ENCODE peak calls at places on chromosomes 2 and 18, in seven cellular contexts. F is transverse colon, O is breast epithelium, Z is kidney, G is left ventricle myocardium inferior, S is fibroblast of the aortic adventitia, D is IMR-90. Q is an unnamed sample.

GRCh38 chr2:28515176-28515751 is 19.4 kb downstream of the PLB1 start:
- DNase-seq in F (no peak), O (no peak), Z (no peak), G (no peak), S (no peak), D (no peak), Q (peak)

GRCh38 chr18:34493566-34494358 is 216.3 kb upstream of the DTNA start:
- DNase-seq in F (no peak), O (peak), Z (peak), G (peak), S (no peak), D (no peak), Q (no peak)

GRCh38 chr18:78649421-78649820 is 330.2 kb upstream of the SALL3 start:
- DNase-seq in F (no peak), O (no peak), Z (no peak), G (no peak), S (no peak), D (no peak), Q (no peak)

GRCh38 chr2:238525990-238526389 is 99.3 kb downstream of the ASB1 start:
- DNase-seq in F (no peak), O (no peak), Z (no peak), G (no peak), S (no peak), D (no peak), Q (no peak)

GRCh38 chr2:24471662-24472061 is 19.4 kb upstream of the NCOA1 start:
- DNase-seq in F (no peak), O (no peak), Z (no peak), G (no peak), S (no peak), D (no peak), Q (no peak)

GRCh38 chr2:240949791-240950705 is 43.9 kb downstream of the CROCC2 start:
- DNase-seq in F (peak), O (peak), Z (no peak), G (peak), S (no peak), D (no peak), Q (no peak)

GRCh38 chr18:35143615-35144596 is 96.9 kb upstream of the ZNF397 start:
- DNase-seq in F (peak), O (no peak), Z (no peak), G (no peak), S (peak), D (peak), Q (peak)

GRCh38 chr2:238846503-238847431 is 1.1 kb upstream of the TWIST2 start:
- DNase-seq in F (no peak), O (no peak), Z (peak), G (no peak), S (peak), D (no peak), Q (peak)

GRCh38 chr2:240236217-240237111 is 96.0 kb upstream of the OTOS start:
- DNase-seq in F (no peak), O (peak), Z (peak), G (peak), S (no peak), D (no peak), Q (no peak)

GRCh38 chr2:173651891-173652290 is 297.2 kb downstream of the CDCA7 start:
- DNase-seq in F (no peak), O (no peak), Z (no peak), G (no peak), S (no peak), D (no peak), Q (no peak)

GRCh38 chr2:176412136-176412535 is 142.9 kb downstream of the MTX2 start:
- DNase-seq in F (no peak), O (no peak), Z (no peak), G (no peak), S (no peak), D (no peak), Q (no peak)

GRCh38 chr18:1047406-1047805 is 142.7 kb downstream of the ADCYAP1 start:
- DNase-seq in F (no peak), O (no peak), Z (no peak), G (no peak), S (peak), D (no peak), Q (peak)

GRCh38 chr2:168089200-168089599 is 158.2 kb downstream of the STK39 start:
- DNase-seq in F (no peak), O (no peak), Z (no peak), G (no peak), S (no peak), D (no peak), Q (no peak)

GRCh38 chr2:161788175-161788574 is 164.0 kb downstream of the SLC4A10 start:
- DNase-seq in F (no peak), O (no peak), Z (no peak), G (no peak), S (no peak), D (no peak), Q (no peak)
- TF ChIP-seq CTCF in F (no peak), O (no peak), Z (no peak), G (no peak), S (no peak), D (no peak), Q (no peak)

GRCh38 chr2:16508061-16508851 is 157.4 kb downstream of the CYRIA start:
- DNase-seq in F (peak), O (no peak), Z (peak), G (peak), S (no peak), D (no peak), Q (no peak)
- H3K4me3 ChIP-seq in F (peak), O (peak), Z (peak), G (peak), S (no peak), D (no peak), Q (no peak)

DNA sequence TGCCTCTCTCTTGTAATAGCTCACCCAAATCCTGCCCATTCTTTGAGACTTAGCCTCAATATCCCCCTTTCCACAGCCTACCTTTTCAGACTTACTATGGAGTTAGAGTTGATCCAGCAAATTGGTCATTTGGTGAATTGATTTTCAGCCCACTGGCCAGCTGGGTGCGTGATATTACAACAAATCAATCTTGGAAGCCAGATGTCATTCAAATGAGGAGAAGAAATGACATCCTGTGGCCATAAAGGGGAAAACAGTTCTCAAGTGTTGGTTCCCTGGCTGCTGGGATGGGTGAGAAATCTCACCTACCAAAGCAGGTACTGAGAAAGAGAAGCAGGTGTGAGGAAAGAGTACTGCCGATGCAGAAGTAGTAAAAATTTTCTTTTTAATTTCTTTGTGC is 36.7 kb upstream of the FOXI3 start:
- DNase-seq in F (no peak), O (no peak), Z (no peak), G (no peak), S (no peak), D (no peak), Q (no peak)
- TF ChIP-seq CTCF in F (no peak), O (no peak), Z (no peak), G (no peak), S (no peak), D (no peak), Q (no peak)

DNA sequence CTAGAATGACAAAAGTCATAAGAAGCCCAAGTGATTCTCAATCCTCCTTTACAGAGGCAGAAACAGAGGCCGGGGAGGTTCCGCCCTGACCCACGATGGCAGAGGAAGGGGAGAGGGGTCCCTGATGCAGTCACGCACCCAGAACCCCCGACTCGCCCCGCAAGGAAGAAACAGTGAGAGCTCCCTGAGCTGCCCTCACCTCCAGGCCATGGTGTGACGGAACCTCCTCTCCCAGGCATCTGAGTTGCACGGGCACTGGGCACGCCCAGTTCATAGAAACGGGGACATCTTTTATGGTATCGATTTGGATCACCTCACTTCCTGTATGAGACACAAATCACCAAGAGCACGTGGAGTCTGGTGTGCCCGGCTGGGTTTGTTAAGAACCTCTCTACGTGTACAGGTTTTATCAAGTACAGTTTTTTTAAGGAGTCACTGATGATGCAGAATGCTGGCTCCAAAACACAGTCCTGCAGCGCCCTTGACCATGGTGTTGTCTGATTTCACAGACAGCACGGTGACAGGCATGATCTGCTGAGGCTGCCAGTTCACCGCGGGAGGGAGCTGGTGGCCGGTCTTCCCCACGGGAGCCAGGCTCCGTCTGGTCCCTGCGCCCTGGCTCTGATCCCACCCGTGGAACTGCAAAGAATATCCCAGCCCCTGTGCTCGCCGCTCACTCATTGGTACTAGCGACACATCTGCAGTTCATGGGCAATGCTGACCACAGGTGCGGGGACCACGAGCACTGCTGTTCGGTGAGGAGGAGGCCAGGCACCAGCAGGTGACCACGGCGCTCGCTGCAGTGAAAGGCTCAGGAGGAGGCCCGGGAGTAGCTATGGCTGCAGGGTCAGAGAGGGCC is 35.6 kb downstream of the PXDN start:
- DNase-seq in F (no peak), O (peak), Z (no peak), G (no peak), S (no peak), D (peak), Q (no peak)
- H3K4me3 ChIP-seq in F (no peak), O (peak), Z (no peak), G (peak), S (no peak), D (no peak), Q (no peak)

DNA sequence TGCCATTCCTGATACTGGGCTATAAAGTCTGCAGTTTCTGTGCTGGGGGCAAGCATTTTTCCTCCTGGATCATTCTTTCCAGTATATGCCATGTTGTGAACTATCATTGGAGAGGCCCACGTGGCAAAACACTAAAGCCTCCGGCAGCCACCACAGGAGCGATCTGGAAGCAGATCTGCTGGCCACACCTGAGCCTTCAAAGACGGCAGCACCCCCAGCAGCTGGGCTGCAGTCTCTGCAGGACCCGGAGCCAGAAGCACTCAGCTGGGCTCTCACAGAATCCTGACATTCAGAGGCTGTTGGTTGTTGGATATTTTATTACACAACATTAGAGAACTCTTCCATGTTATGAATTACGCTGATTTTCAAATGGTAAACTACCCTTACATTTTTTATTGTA is 100.9 kb downstream of the SNTG2 start:
- DNase-seq in F (no peak), O (no peak), Z (no peak), G (no peak), S (no peak), D (no peak), Q (no peak)
- TF ChIP-seq CTCF in F (no peak), O (no peak), Z (no peak), G (no peak), S (no peak), D (no peak), Q (no peak)

Q was measured in fibroblast of villous mesenchyme.